ENCODE peak calls at places on chromosome 14, in four cellular contexts. One of them, this sample, is unnamed.
A peak's percentile ranks its signal among the peaks of the same experiment; 100 is the strongest.

GRCh38 chr14:88492272-88493089 is 62.3 kb downstream of the PTPN21 start:
- DNase-seq in choroid plexus epithelial cell: peak; percentile 93
- DNase-seq in GM10248: peak; percentile 77
- DNase-seq in Caco-2: peak; percentile 88
- DNase-seq in this sample: peak; percentile 86

GRCh38 chr14:103806805-103807204 is 40.6 kb downstream of the PPP1R13B start:
- DNase-seq in choroid plexus epithelial cell: no peak
- DNase-seq in GM10248: peak; percentile 27
- DNase-seq in Caco-2: no peak
- DNase-seq in this sample: no peak

GRCh38 chr14:74566174-74567125 is 45.6 kb downstream of the LTBP2 start:
- DNase-seq in choroid plexus epithelial cell: no peak
- DNase-seq in GM10248: no peak
- DNase-seq in Caco-2: no peak
- DNase-seq in this sample: no peak

GRCh38 chr14:91367173-91368171 is 50.1 kb downstream of the CCDC88C start:
- DNase-seq in choroid plexus epithelial cell: peak; percentile 35
- DNase-seq in GM10248: peak; percentile 81
- DNase-seq in Caco-2: no peak
- DNase-seq in this sample: no peak

GRCh38 chr14:31510222-31510621 is 22.4 kb upstream of the GPR33 start:
- DNase-seq in choroid plexus epithelial cell: peak; percentile 43
- DNase-seq in GM10248: peak; percentile 23
- DNase-seq in Caco-2: no peak
- DNase-seq in this sample: peak; percentile 33

GRCh38 chr14:58129208-58129607 is 22.8 kb downstream of the ARMH4 start:
- DNase-seq in choroid plexus epithelial cell: no peak
- DNase-seq in GM10248: no peak
- DNase-seq in Caco-2: no peak
- DNase-seq in this sample: no peak

GRCh38 chr14:73888460-73888725 is 1.7 kb downstream of the ZNF410 start:
- DNase-seq in choroid plexus epithelial cell: peak; percentile 22
- DNase-seq in GM10248: no peak
- DNase-seq in Caco-2: no peak
- DNase-seq in this sample: peak; percentile 20

GRCh38 chr14:90536092-90536491 is 139.3 kb downstream of the CALM1 start:
- DNase-seq in choroid plexus epithelial cell: no peak
- DNase-seq in GM10248: no peak
- DNase-seq in Caco-2: no peak
- DNase-seq in this sample: peak; percentile 35

GRCh38 chr14:82796081-82796480 is 1262.4 kb upstream of the SEL1L start:
- DNase-seq in choroid plexus epithelial cell: no peak
- DNase-seq in GM10248: no peak
- DNase-seq in Caco-2: no peak
- DNase-seq in this sample: no peak

GRCh38 chr14:24430682-24431568 is 1.2 kb downstream of the KHNYN start:
- DNase-seq in choroid plexus epithelial cell: peak; percentile 76
- DNase-seq in GM10248: peak; percentile 77
- DNase-seq in Caco-2: no peak
- DNase-seq in this sample: peak; percentile 46

GRCh38 chr14:91230363-91231035 is 14.0 kb downstream of the GPR68 start:
- DNase-seq in choroid plexus epithelial cell: peak; percentile 45
- DNase-seq in GM10248: no peak
- DNase-seq in Caco-2: no peak
- DNase-seq in this sample: no peak

GRCh38 chr14:59189281-59189821 is 884 bp downstream of the DAAM1 start:
- DNase-seq in choroid plexus epithelial cell: peak; percentile 39
- DNase-seq in GM10248: peak; percentile 28
- DNase-seq in Caco-2: peak; percentile 47
- DNase-seq in this sample: peak; percentile 24

GRCh38 chr14:21024668-21025373 is at the start of gene NDRG2:
- DNase-seq in choroid plexus epithelial cell: peak; percentile 32
- DNase-seq in GM10248: peak; percentile 72
- DNase-seq in Caco-2: peak; percentile 86
- DNase-seq in this sample: peak; percentile 40

GRCh38 chr14:85313801-85314207 is 216.1 kb upstream of the FLRT2 start:
- DNase-seq in choroid plexus epithelial cell: peak; percentile 79
- DNase-seq in GM10248: no peak
- DNase-seq in Caco-2: no peak
- DNase-seq in this sample: peak; percentile 16

GRCh38 chr14:52370406-52370911 is 56.3 kb downstream of the PTGER2 start:
- DNase-seq in choroid plexus epithelial cell: no peak
- DNase-seq in GM10248: no peak
- DNase-seq in Caco-2: no peak
- DNase-seq in this sample: no peak

GRCh38 chr14:103316723-103317122 is 17.3 kb upstream of the EIF5 start:
- DNase-seq in choroid plexus epithelial cell: no peak
- DNase-seq in GM10248: no peak
- DNase-seq in Caco-2: no peak
- DNase-seq in this sample: no peak

GRCh38 chr14:53180272-53181221 is 27.4 kb upstream of the DDHD1 start:
- DNase-seq in choroid plexus epithelial cell: peak; percentile 64
- DNase-seq in GM10248: peak; percentile 23
- DNase-seq in Caco-2: peak; percentile 39
- DNase-seq in this sample: peak; percentile 34

GRCh38 chr14:39469094-39469710 is 37.0 kb upstream of the FBXO33 start:
- DNase-seq in choroid plexus epithelial cell: peak; percentile 30
- DNase-seq in GM10248: no peak
- DNase-seq in Caco-2: peak; percentile 42
- DNase-seq in this sample: peak; percentile 21

GRCh38 chr14:61247935-61248334 is 33.2 kb downstream of the TMEM30B start:
- DNase-seq in choroid plexus epithelial cell: peak; percentile 47
- DNase-seq in GM10248: no peak
- DNase-seq in Caco-2: no peak
- DNase-seq in this sample: no peak

GRCh38 chr14:65949711-65950516 is 536.3 kb upstream of the CCDC196 start:
- DNase-seq in choroid plexus epithelial cell: peak; percentile 47
- DNase-seq in GM10248: peak; percentile 23
- DNase-seq in Caco-2: no peak
- DNase-seq in this sample: peak; percentile 36

GRCh38 chr14:75422169-75422568 is 5.7 kb upstream of the JDP2 start:
- DNase-seq in choroid plexus epithelial cell: peak; percentile 48
- DNase-seq in GM10248: no peak
- DNase-seq in Caco-2: no peak
- DNase-seq in this sample: no peak

GRCh38 chr14:69268223-69268622 is 8.3 kb downstream of the GALNT16 start:
- DNase-seq in choroid plexus epithelial cell: peak; percentile 24
- DNase-seq in GM10248: no peak
- DNase-seq in Caco-2: no peak
- DNase-seq in this sample: peak; percentile 44

GRCh38 chr14:68293404-68293803 is 473.8 kb downstream of the RAD51B start:
- DNase-seq in choroid plexus epithelial cell: no peak
- DNase-seq in GM10248: peak; percentile 23
- DNase-seq in Caco-2: no peak
- DNase-seq in this sample: no peak

GRCh38 chr14:59566725-59567124 is 9.9 kb downstream of the CCDC175 start:
- DNase-seq in choroid plexus epithelial cell: no peak
- DNase-seq in GM10248: no peak
- DNase-seq in Caco-2: no peak
- DNase-seq in this sample: no peak

This sample was measured in fibroblast of pulmonary artery.